ENCODE peak calls at places on chromosomes 4 and X, in seven cellular contexts. E, Q, D, O, R, B and S are unnamed samples. For H3K27me3 and H3K36me3, the result is how much of the 10 kb centered on the place peaks cover.

GRCh38 chr4:186161138-186161537 is 30.2 kb upstream of the CYP4V2 start:
- DNase-seq in O (no peak), Q (peak), B (peak), E (no peak), D (no peak), R (no peak), S (peak)

GRCh38 chrX:128759745-128760144 is 707.5 kb upstream of the ACTRT1 start:
- DNase-seq in D (no peak), Q (no peak), R (no peak), B (no peak), E (no peak), O (no peak), S (no peak)

GRCh38 chrX:80807606-80808159 is 2.0 kb downstream of the BRWD3 start:
- DNase-seq in O (no peak), D (no peak), E (peak), B (no peak), R (no peak), Q (no peak), S (no peak)

GRCh38 chr4:53601251-53601764 is 10.0 kb upstream of the LNX1 start:
- DNase-seq in Q (no peak), O (no peak), D (no peak), R (no peak), E (peak), B (no peak), S (peak)

GRCh38 chr4:100849319-100849718 is 331.5 kb upstream of the EMCN start:
- DNase-seq in B (no peak), E (no peak), R (no peak), Q (no peak), D (no peak), O (no peak), S (no peak)

GRCh38 chr4:1593881-1594345 is 90.2 kb downstream of the FAM53A start:
- DNase-seq in D (no peak), E (peak), R (peak), Q (no peak), B (no peak), O (no peak), S (peak)

GRCh38 chr4:14143892-14144291 is 516.4 kb upstream of the BOD1L1 start:
- DNase-seq in D (no peak), E (no peak), R (no peak), Q (no peak), O (no peak), B (no peak), S (peak)

GRCh38 chrX:149074429-149074828 is 430.7 kb downstream of the IDS start:
- DNase-seq in Q (peak), R (no peak), D (no peak), B (peak), O (peak), E (no peak), S (no peak)

GRCh38 chrX:65696613-65697012 is 29.2 kb downstream of the MSN start:
- DNase-seq in E (peak), R (no peak), B (no peak), Q (no peak), D (no peak), O (no peak), S (no peak)

GRCh38 chrX:118497180-118497814 is 1.7 kb downstream of the DOCK11 start:
- DNase-seq in R (no peak), B (peak), Q (no peak), E (no peak), O (no peak), D (no peak), S (no peak)

GRCh38 chr4:153773236-153773690 is 13.4 kb upstream of the RNF175 start:
- DNase-seq in R (no peak), Q (no peak), D (no peak), O (peak), B (no peak), E (peak), S (peak)

GRCh38 chr4:102263024-102263787 is 82.1 kb downstream of the SLC39A8 start:
- DNase-seq in B (peak), O (peak), R (no peak), D (no peak), E (peak), Q (no peak), S (peak)

GRCh38 chr4:38993683-38994082 is 38.5 kb downstream of the TMEM156 start:
- DNase-seq in O (no peak), E (no peak), D (no peak), Q (no peak), R (no peak), B (no peak), S (peak)

GRCh38 chrX:53284684-53285447 is 3.5 kb upstream of the IQSEC2 start:
- DNase-seq in O (peak), E (peak), B (peak), D (no peak), R (peak), Q (peak), S (peak)

GRCh38 chrX:39439910-39440733 is 638.9 kb downstream of the MID1IP1 start:
- DNase-seq in B (no peak), E (peak), O (no peak), R (no peak), D (no peak), Q (peak), S (no peak)

GRCh38 chr4:184450045-184450444 is 24.3 kb downstream of the IRF2 start:
- DNase-seq in O (peak), D (no peak), R (no peak), Q (no peak), E (no peak), B (no peak), S (no peak)

GRCh38 chr4:123603165-123603564 is 206.6 kb downstream of the SPRY1 start:
- DNase-seq in E (peak), O (peak), D (no peak), Q (no peak), R (no peak), B (no peak), S (no peak)

GRCh38 chrX:29491659-29492058 is 723.7 kb upstream of the MAGEB2 start:
- DNase-seq in O (no peak), B (no peak), E (no peak), D (no peak), Q (no peak), R (no peak), S (no peak)

GRCh38 chrX:17591741-17592110 is 145.6 kb upstream of the SCML1 start:
- DNase-seq in R (no peak), Q (no peak), B (no peak), D (no peak), E (no peak), O (peak), S (no peak)

GRCh38 chrX:44042124-44042523 is 68.9 kb upstream of the NDP start:
- DNase-seq in D (no peak), E (no peak), Q (no peak), B (no peak), R (no peak), O (peak), S (no peak)

GRCh38 chrX:47198026-47198686 is 4.5 kb downstream of the UBA1 start:
- DNase-seq in O (no peak), B (no peak), D (no peak), Q (no peak), E (no peak), R (no peak), S (peak)

GRCh38 chr4:4408576-4409335 is 21.9 kb downstream of the NSG1 start:
- DNase-seq in E (no peak), D (no peak), R (no peak), Q (no peak), O (no peak), B (no peak), S (no peak)

GRCh38 chr4:18198653-18199052 is 177.1 kb upstream of the LCORL start:
- DNase-seq in E (no peak), D (no peak), B (no peak), R (no peak), Q (no peak), O (no peak), S (no peak)
- H3K4me3 ChIP-seq in E (no peak), D (no peak), B (no peak), R (no peak), Q (no peak), O (no peak), S (no peak)

GRCh38 chr4:8863759-8864682 is 7.6 kb downstream of the HMX1 start:
- DNase-seq in O (no peak), E (no peak), R (no peak), D (no peak), B (no peak), Q (no peak), S (peak)

GRCh38 chr4:8862334-8862733 is 9.3 kb downstream of the HMX1 start:
- DNase-seq in O (no peak), B (no peak), D (no peak), E (no peak), Q (no peak), R (no peak), S (no peak)

GRCh38 chr4:8861576-8862279 is 9.9 kb downstream of the HMX1 start:
- DNase-seq in D (no peak), E (no peak), B (no peak), O (no peak), R (no peak), Q (no peak), S (peak)

GRCh38 chr4:8864912-8865680 is 6.5 kb downstream of the HMX1 start:
- DNase-seq in R (no peak), D (no peak), O (no peak), E (no peak), Q (no peak), B (no peak), S (peak)

DNA sequence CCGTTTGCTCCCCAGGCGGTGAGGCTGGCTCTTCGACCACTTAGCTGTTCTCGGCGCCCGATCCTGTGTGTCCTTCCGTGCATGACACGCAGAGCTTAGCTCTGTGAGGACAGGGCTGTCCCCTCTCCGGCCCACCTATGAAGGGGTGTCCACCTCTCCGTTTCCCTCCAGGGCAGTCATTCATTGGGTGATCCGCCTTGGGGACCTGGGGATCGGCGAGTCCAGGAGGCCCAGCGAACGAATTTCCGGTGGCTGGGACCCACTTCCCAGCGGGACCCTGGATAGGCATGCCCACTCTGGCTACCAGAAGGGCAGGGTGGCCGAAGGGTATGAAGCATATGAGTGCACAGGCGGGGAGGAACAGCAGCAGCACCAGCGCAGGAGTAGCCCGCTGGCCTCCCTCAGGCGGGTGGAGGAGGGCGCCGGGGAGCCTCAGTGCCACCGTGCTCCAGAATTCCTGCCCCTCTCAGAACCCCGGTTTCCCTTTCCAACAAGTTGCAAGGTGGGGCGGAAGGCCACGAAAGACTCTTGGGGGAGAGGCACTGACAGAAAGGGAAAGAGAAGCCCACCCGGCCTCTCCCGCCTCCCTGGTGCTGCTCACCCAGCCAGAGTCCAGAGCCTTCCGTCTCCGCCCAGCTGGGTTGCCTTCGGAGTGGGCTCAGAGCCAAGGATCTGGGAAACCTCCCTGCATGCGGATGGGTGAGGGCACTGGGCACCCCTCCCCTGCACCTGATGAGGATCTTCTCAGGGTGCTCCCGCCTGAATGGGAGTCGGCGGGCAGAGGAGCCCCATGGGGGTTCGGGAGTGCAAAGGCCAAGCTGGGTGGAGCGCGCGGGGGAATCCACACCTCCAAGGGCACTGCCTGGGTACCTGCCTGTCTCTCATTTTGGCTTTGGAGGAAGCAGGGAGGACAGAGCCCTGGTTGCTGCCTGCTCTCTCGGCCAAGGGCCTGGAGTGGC is 8.6 kb downstream of the HMX1 start:
- DNase-seq in Q (no peak), B (no peak), E (no peak), O (no peak), R (no peak), D (no peak), S (peak)
- H3K27me3 ChIP-seq in Q (under half), B (under half), E (half or more), O (half or more), R (half or more), D (half or more), S (half or more)

GRCh38 chr4:47590325-47590724 is 105.2 kb downstream of the ATP10D start:
- DNase-seq in E (no peak), D (no peak), O (no peak), R (no peak), Q (no peak), B (no peak), S (no peak)
- H3K36me3 ChIP-seq in E (under half), D (half or more), O (under half), R (under half), Q (under half), B (under half), S (under half)

DNA sequence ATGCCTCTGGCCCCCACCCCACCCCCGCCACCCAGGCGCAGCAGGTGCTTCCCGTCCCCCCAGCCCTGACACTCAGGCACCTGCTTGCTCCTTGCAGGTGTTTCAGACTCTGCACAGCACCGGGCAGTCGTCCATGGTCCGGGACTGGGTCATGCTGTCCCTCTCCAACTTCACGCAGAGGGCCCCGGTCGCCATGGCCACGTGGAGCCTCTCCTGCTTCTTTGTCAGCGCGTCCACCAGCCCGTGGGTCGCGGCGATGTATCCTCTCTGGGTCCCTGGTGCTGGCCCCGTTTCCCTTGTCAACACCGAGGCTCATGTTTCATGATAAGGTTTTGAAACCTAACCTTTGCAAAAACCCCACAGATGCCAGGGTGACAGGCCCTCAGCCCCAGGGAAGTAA is 10.2 kb upstream of the MSANTD1 start:
- DNase-seq in B (no peak), R (no peak), D (no peak), O (no peak), E (no peak), Q (no peak), S (peak)
- H3K4me3 ChIP-seq in B (no peak), R (no peak), D (no peak), O (no peak), E (no peak), Q (no peak), S (no peak)

GRCh38 chrX:15240414-15240813 is 29.5 kb downstream of the ASB9 start:
- DNase-seq in B (no peak), O (no peak), E (no peak), D (no peak), R (no peak), Q (no peak), S (no peak)

GRCh38 chrX:15241258-15241657 is 28.6 kb downstream of the ASB9 start:
- DNase-seq in B (no peak), D (no peak), E (no peak), R (no peak), Q (no peak), O (no peak), S (peak)

GRCh38 chrX:15244421-15244820 is 25.5 kb downstream of the ASB9 start:
- DNase-seq in D (no peak), O (no peak), Q (no peak), B (no peak), R (no peak), E (no peak), S (no peak)

GRCh38 chrX:15245896-15246295 is 24.0 kb downstream of the ASB9 start:
- DNase-seq in Q (no peak), O (no peak), R (no peak), E (no peak), B (no peak), D (no peak), S (no peak)

GRCh38 chrX:15242899-15243555 is 26.9 kb downstream of the ASB9 start:
- DNase-seq in R (no peak), O (peak), D (no peak), B (peak), E (peak), Q (peak), S (peak)
- H3K27me3 ChIP-seq in R (under half), O (under half), D (under half), B (under half), E (under half), Q (under half), S (under half)

GRCh38 chr4:8468746-8469535 is 28.4 kb downstream of the TRMT44 start:
- DNase-seq in E (peak), O (peak), Q (peak), R (peak), D (no peak), B (peak), S (peak)

GRCh38 chr4:8467016-8467415 is 26.4 kb downstream of the TRMT44 start:
- DNase-seq in E (no peak), D (no peak), B (no peak), O (no peak), Q (no peak), R (no peak), S (no peak)

GRCh38 chr4:8464376-8464775 is 23.8 kb downstream of the TRMT44 start:
- DNase-seq in D (no peak), O (no peak), Q (no peak), B (no peak), E (no peak), R (no peak), S (no peak)

GRCh38 chr4:8463811-8464210 is 23.2 kb downstream of the TRMT44 start:
- DNase-seq in B (no peak), O (no peak), Q (no peak), R (no peak), D (no peak), E (no peak), S (no peak)

DNA sequence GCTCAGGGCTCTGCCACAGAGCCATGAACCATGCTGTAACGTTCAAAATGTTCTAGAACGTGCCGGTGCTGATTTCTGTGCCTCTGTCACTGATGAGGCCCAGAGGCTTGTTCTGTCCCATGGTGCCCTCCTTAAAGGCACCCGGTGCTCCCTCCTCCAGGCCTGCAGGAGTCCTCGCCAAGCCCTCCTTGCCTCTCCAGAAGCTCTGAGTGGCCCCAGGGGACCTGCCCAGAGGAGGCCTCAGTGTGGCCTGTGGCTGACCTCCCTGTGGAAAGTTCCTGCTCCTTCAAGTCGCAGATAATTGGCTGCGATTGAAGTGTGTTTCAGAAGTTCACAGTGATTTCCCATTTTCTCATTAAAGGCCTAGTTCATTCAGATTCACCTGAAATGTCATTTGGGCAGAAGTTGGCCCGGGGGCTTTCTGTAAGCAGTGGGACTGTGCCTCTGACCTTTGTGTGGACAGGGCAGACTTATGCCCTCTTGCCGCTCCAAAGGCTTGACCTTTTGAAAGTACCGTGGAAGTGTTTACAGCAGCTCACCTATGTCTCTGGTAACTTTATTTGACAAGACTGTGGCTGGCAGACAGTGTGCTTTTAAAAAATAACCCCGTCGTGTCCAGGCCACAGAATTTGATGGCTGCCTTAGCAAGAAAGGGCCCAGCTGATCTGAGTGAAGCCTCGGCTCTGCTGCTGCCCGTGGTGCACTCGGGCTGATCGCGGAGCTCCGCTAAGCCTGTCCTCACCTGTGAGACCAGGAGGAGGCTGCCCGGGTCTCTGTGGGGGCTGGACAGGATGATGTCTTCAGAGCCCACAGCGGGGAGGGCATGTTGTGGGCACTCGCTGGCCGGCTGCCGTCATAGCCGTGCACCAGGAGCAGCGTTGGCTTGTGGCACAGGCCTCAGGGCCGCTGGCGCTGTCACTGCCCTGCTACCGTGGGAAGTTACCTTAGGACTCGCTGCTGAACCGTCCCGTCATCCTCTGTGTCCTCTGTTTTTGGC is 25.3 kb downstream of the TRMT44 start:
- DNase-seq in E (no peak), D (no peak), Q (no peak), O (no peak), R (no peak), B (no peak), S (no peak)
- H3K36me3 ChIP-seq in E (half or more), D (half or more), Q (under half), O (under half), R (half or more), B (under half), S (under half)